ENCODE peak calls at places on chromosomes 5 and 9, in six cellular contexts. K is bronchial epithelial cell, R is GM23248, X is endodermal cell, I is substantia nigra, A is NCI-H345. B is an unnamed sample.

GRCh38 chr5:175246242-175246891 is 197.6 kb downstream of the DRD1 start:
- DNase-seq in K (peak), R (peak), X (peak), I (no peak), A (no peak), B (no peak)

GRCh38 chr5:147559725-147560124 is 49.9 kb upstream of the DPYSL3 start:
- DNase-seq in K (peak), R (peak), X (peak), I (no peak), A (no peak), B (no peak)

GRCh38 chr5:92380069-92380770 is 997.1 kb upstream of the ARRDC3 start:
- DNase-seq in K (no peak), R (peak), X (no peak), I (no peak), A (no peak), B (no peak)

GRCh38 chr5:172410160-172410559 is 44.2 kb downstream of the SH3PXD2B start:
- DNase-seq in K (no peak), R (peak), X (no peak), I (no peak), A (no peak), B (peak)

GRCh38 chr5:98468188-98468869 is 305.1 kb upstream of the RGMB start:
- DNase-seq in K (peak), R (peak), X (no peak), I (no peak), A (no peak), B (no peak)

GRCh38 chr5:112390327-112390726 is 28.8 kb downstream of the EPB41L4A start:
- DNase-seq in K (peak), R (no peak), X (peak), I (no peak), A (peak), B (no peak)

GRCh38 chr9:121618504-121618903 is 32.9 kb upstream of the DAB2IP start:
- DNase-seq in K (no peak), R (no peak), X (no peak), I (no peak), A (no peak), B (no peak)

GRCh38 chr9:121902483-121903135 is 190.5 kb downstream of the TTLL11 start:
- DNase-seq in K (peak), R (peak), X (no peak), I (no peak), A (no peak), B (no peak)

GRCh38 chr9:6922124-6922676 is 164.4 kb downstream of the KDM4C start:
- DNase-seq in K (peak), R (no peak), X (no peak), I (no peak), A (no peak), B (no peak)

GRCh38 chr5:132019337-132019736 is 7.9 kb upstream of the ACSL6 start:
- DNase-seq in K (no peak), R (no peak), X (no peak), I (no peak), A (no peak), B (peak)

GRCh38 chr5:111083323-111083722 is 8.8 kb upstream of the WDR36 start:
- DNase-seq in K (no peak), R (no peak), X (no peak), I (no peak), A (no peak), B (no peak)

GRCh38 chr9:10876333-10876732 is 263.5 kb upstream of the PTPRD start:
- DNase-seq in K (peak), R (no peak), X (no peak), I (no peak), A (no peak), B (no peak)

GRCh38 chr9:72029986-72030385 is 30.4 kb downstream of the C9orf57 start:
- DNase-seq in K (peak), R (no peak), X (no peak), I (no peak), A (no peak), B (no peak)

GRCh38 chr9:2257530-2257929 is 242.4 kb downstream of the SMARCA2 start:
- DNase-seq in K (no peak), R (no peak), X (no peak), I (no peak), A (peak), B (peak)

GRCh38 chr9:118643118-118643517 is 726.1 kb downstream of the BRINP1 start:
- DNase-seq in K (peak), R (peak), X (peak), I (no peak), A (no peak), B (no peak)

GRCh38 chr5:176365663-176366574 is 632 bp downstream of the ARL10 start:
- DNase-seq in K (peak), R (peak), X (peak), I (peak), A (peak), B (no peak)

GRCh38 chr9:96442491-96442890 is 7.5 kb upstream of the HABP4 start:
- DNase-seq in K (no peak), R (peak), X (no peak), I (no peak), A (no peak), B (no peak)

GRCh38 chr5:105872569-105873270 is 1798.0 kb downstream of the EFNA5 start:
- DNase-seq in K (no peak), R (no peak), X (no peak), I (no peak), A (no peak), B (no peak)

GRCh38 chr5:167245871-167246270 is 1045.6 kb upstream of the WWC1 start:
- DNase-seq in K (no peak), R (peak), X (peak), I (no peak), A (no peak), B (no peak)

GRCh38 chr5:73960023-73960422 is 334.0 kb downstream of the ARHGEF28 start:
- DNase-seq in K (no peak), R (no peak), X (no peak), I (no peak), A (no peak), B (peak)

GRCh38 chr5:143679777-143680176 is 132.2 kb upstream of the HMHB1 start:
- DNase-seq in K (peak), R (peak), X (no peak), I (no peak), A (peak), B (no peak)

GRCh38 chr5:177124486-177124991 is 9.0 kb upstream of the NSD1 start:
- DNase-seq in K (peak), R (no peak), X (peak), I (no peak), A (no peak), B (peak)

GRCh38 chr5:72290356-72291133 is 29.5 kb downstream of the MRPS27 start:
- DNase-seq in K (no peak), R (no peak), X (no peak), I (no peak), A (no peak), B (no peak)

GRCh38 chr9:124304285-124304684 is 46.5 kb downstream of the NEK6 start:
- DNase-seq in K (no peak), R (no peak), X (no peak), I (no peak), A (no peak), B (no peak)

GRCh38 chr5:61332891-61333350 is 863 bp downstream of the ZSWIM6 start:
- DNase-seq in K (peak), R (peak), X (peak), I (peak), A (no peak), B (peak)

GRCh38 chr5:34598177-34598794 is 57.8 kb upstream of the RAI14 start:
- DNase-seq in K (peak), R (peak), X (no peak), I (no peak), A (no peak), B (no peak)

GRCh38 chr9:130835441-130836298 is 616 bp downstream of the ABL1 start:
- DNase-seq in K (no peak), R (peak), X (peak), I (peak), A (peak), B (peak)

GRCh38 chr9:76800901-76801300 is 36.7 kb downstream of the PCA3 start:
- DNase-seq in K (no peak), R (no peak), X (no peak), I (no peak), A (no peak), B (no peak)

GRCh38 chr9:130872912-130873503 is 23.6 kb downstream of the QRFP start:
- DNase-seq in K (no peak), R (no peak), X (no peak), I (peak), A (no peak), B (no peak)

GRCh38 chr5:107954254-107954653 is 283.5 kb upstream of the EFNA5 start:
- DNase-seq in K (no peak), R (peak), X (no peak), I (no peak), A (no peak), B (no peak)

GRCh38 chr9:75087824-75088645 is at the start of the genes NMRK1 and OSTF1:
- DNase-seq in K (peak), R (peak), X (peak), I (peak), A (peak), B (peak)

GRCh38 chr9:20394928-20395327 is 227.4 kb downstream of the MLLT3 start:
- DNase-seq in K (no peak), R (no peak), X (peak), I (no peak), A (no peak), B (no peak)

GRCh38 chr5:123585871-123586270 is 73.9 kb downstream of the CSNK1G3 start:
- DNase-seq in K (peak), R (no peak), X (no peak), I (no peak), A (no peak), B (no peak)

GRCh38 chr9:132591244-132591643 is 8.8 kb downstream of the BARHL1 start:
- DNase-seq in K (no peak), R (no peak), X (no peak), I (no peak), A (no peak), B (no peak)

GRCh38 chr9:124820606-124821246 is 32.5 kb upstream of the WDR38 start:
- DNase-seq in K (no peak), R (no peak), X (no peak), I (no peak), A (no peak), B (no peak)

GRCh38 chr5:17477553-17478265 is 20.3 kb upstream of the TAF11L2 start:
- DNase-seq in K (no peak), R (no peak), X (no peak), I (no peak), A (peak), B (no peak)

GRCh38 chr5:79109527-79110492 is 1.8 kb upstream of the BHMT start:
- DNase-seq in K (no peak), R (no peak), X (peak), I (no peak), A (no peak), B (peak)

GRCh38 chr5:80799041-80799440 is 144.3 kb upstream of the DHFR start:
- DNase-seq in K (no peak), R (no peak), X (no peak), I (no peak), A (no peak), B (no peak)